ENCODE peak calls at places on chromosomes 12 and 14, in nine cellular contexts. L is aorta, A is body of pancreas, R is breast epithelium, Z is stomach, I is K562, W is pancreas, P is tibial nerve, N is left lung. Y is an unnamed sample. For H3K4me1 and H3K36me3, the result is how much of the 10 kb centered on the place peaks cover.

GRCh38 chr12:121697093-121697698 is 15.4 kb upstream of the TMEM120B start:
- DNase-seq in A (peak), L (no peak), P (peak), W (no peak), I (peak), N (no peak), R (no peak), Z (no peak), Y (no peak)

GRCh38 chr12:47748899-47749298 is 9.8 kb downstream of the RAPGEF3 start:
- DNase-seq in Z (no peak), N (no peak), I (no peak), A (no peak), L (no peak), P (no peak), W (no peak), R (no peak), Y (no peak)

GRCh38 chr14:21091784-21092146 is 6.7 kb downstream of the ZNF219 start:
- DNase-seq in Z (no peak), R (no peak), L (peak), W (no peak), A (no peak), N (no peak), I (no peak), P (no peak), Y (no peak)

GRCh38 chr14:53963491-53964227 is 7.0 kb upstream of the BMP4 start:
- DNase-seq in I (no peak), N (peak), Z (peak), R (peak), A (peak), L (peak), W (peak), P (no peak), Y (peak)

GRCh38 chr14:104810316-104810715 is 9.4 kb downstream of the ZBTB42 start:
- DNase-seq in R (no peak), P (no peak), A (no peak), Z (no peak), I (no peak), L (no peak), N (peak), W (no peak), Y (no peak)

GRCh38 chr12:56941299-56942017 is 7.2 kb upstream of the SDR9C7 start:
- DNase-seq in R (no peak), A (peak), W (no peak), L (no peak), I (peak), N (no peak), Z (no peak), P (no peak), Y (no peak)

GRCh38 chr12:26153421-26154154 is 28.8 kb upstream of the BHLHE41 start:
- DNase-seq in N (no peak), R (no peak), I (no peak), W (peak), Z (no peak), A (peak), P (no peak), L (no peak), Y (no peak)

GRCh38 chr12:132886529-132887477 is 602 bp downstream of the CHFR start:
- DNase-seq in R (no peak), I (no peak), L (no peak), W (no peak), P (no peak), N (peak), A (peak), Z (peak), Y (peak)

GRCh38 chr12:67651380-67651695 is 2.8 kb downstream of the DYRK2 start:
- DNase-seq in A (no peak), Z (no peak), R (no peak), N (no peak), L (no peak), W (no peak), I (no peak), P (no peak), Y (no peak)

GRCh38 chr12:92574911-92575570 is 127.7 kb upstream of the PLEKHG7 start:
- DNase-seq in L (no peak), A (peak), I (no peak), N (no peak), Z (no peak), W (no peak), R (no peak), P (no peak), Y (no peak)

GRCh38 chr12:19880724-19881123 is 441.4 kb downstream of the AEBP2 start:
- DNase-seq in Z (no peak), W (no peak), R (no peak), L (no peak), N (no peak), A (no peak), P (no peak), I (no peak), Y (no peak)

GRCh38 chr12:57332646-57333312 is 81.8 kb upstream of the STAC3 start:
- DNase-seq in N (no peak), A (no peak), P (no peak), L (no peak), R (no peak), Z (no peak), I (no peak), W (no peak), Y (no peak)

GRCh38 chr12:43882578-43883178 is 46.8 kb downstream of the TMEM117 start:
- DNase-seq in W (no peak), R (no peak), P (peak), I (peak), L (no peak), A (peak), Z (no peak), N (no peak), Y (no peak)

GRCh38 chr14:76644875-76645518 is 116.3 kb upstream of the VASH1 start:
- DNase-seq in W (no peak), L (no peak), R (no peak), Z (no peak), N (no peak), I (peak), P (no peak), A (peak), Y (no peak)

GRCh38 chr12:55647027-55647426 is 10.3 kb downstream of the OR10P1 start:
- DNase-seq in A (no peak), R (no peak), P (no peak), L (no peak), I (no peak), N (no peak), Z (no peak), W (no peak), Y (no peak)

GRCh38 chr14:103519043-103519836 is 3.4 kb downstream of the CKB start:
- DNase-seq in N (peak), L (peak), I (peak), A (no peak), Z (peak), P (no peak), W (no peak), R (no peak), Y (peak)

GRCh38 chr12:118119449-118119879 is 15.7 kb upstream of the VSIG10 start:
- DNase-seq in W (no peak), R (no peak), L (no peak), Z (no peak), A (no peak), P (no peak), N (no peak), I (peak), Y (no peak)

GRCh38 chr12:57452181-57452936 is 2.7 kb upstream of the INHBE start:
- DNase-seq in Z (no peak), L (no peak), W (no peak), I (no peak), A (no peak), R (no peak), P (no peak), N (no peak), Y (peak)

GRCh38 chr12:124254126-124254525 is 40.8 kb upstream of the RFLNA start:
- DNase-seq in P (no peak), A (no peak), I (no peak), Z (no peak), W (no peak), N (no peak), L (peak), R (no peak), Y (no peak)

GRCh38 chr12:14884458-14884878 is 1.2 kb downstream of the MGP start:
- DNase-seq in P (peak), N (peak), R (peak), A (peak), I (no peak), W (peak), Z (peak), L (peak), Y (peak)

GRCh38 chr14:68856572-68856971 is 63.7 kb upstream of the ZFP36L1 start:
- DNase-seq in R (no peak), I (no peak), P (no peak), N (no peak), W (no peak), L (no peak), Z (no peak), A (no peak), Y (no peak)

GRCh38 chr12:8956073-8956472 is 6.6 kb upstream of the M6PR start:
- DNase-seq in P (no peak), Z (no peak), I (no peak), R (no peak), A (no peak), L (no peak), W (no peak), N (peak), Y (no peak)

GRCh38 chr12:52280796-52281560 is 6.5 kb downstream of the KRT86 start:
- DNase-seq in N (no peak), R (peak), I (no peak), W (peak), P (peak), A (peak), L (peak), Z (peak), Y (peak)

GRCh38 chr12:80861636-80862378 is 75.9 kb downstream of the LIN7A start:
- DNase-seq in W (no peak), R (no peak), Z (no peak), I (no peak), P (no peak), L (no peak), A (no peak), N (no peak), Y (no peak)

GRCh38 chr12:89951050-89951693 is 242.5 kb upstream of the ATP2B1 start:
- DNase-seq in W (no peak), P (no peak), Z (no peak), R (no peak), L (no peak), A (no peak), N (no peak), I (no peak), Y (no peak)

GRCh38 chr14:22391908-22392307 is 197.1 kb downstream of the DAD1 start:
- DNase-seq in L (no peak), I (peak), A (peak), Z (peak), R (no peak), W (peak), N (no peak), P (peak), Y (no peak)

GRCh38 chr14:22394616-22395015 is 194.4 kb downstream of the DAD1 start:
- DNase-seq in A (no peak), I (no peak), N (no peak), W (no peak), L (no peak), Z (no peak), R (no peak), P (no peak), Y (no peak)

GRCh38 chr14:22395803-22396202 is 193.2 kb downstream of the DAD1 start:
- DNase-seq in P (no peak), R (no peak), N (no peak), L (no peak), W (no peak), A (no peak), I (no peak), Z (no peak), Y (no peak)

GRCh38 chr14:22390824-22391461 is 198.1 kb downstream of the DAD1 start:
- DNase-seq in P (no peak), W (no peak), Z (peak), R (no peak), A (no peak), L (no peak), N (no peak), I (no peak), Y (no peak)

DNA sequence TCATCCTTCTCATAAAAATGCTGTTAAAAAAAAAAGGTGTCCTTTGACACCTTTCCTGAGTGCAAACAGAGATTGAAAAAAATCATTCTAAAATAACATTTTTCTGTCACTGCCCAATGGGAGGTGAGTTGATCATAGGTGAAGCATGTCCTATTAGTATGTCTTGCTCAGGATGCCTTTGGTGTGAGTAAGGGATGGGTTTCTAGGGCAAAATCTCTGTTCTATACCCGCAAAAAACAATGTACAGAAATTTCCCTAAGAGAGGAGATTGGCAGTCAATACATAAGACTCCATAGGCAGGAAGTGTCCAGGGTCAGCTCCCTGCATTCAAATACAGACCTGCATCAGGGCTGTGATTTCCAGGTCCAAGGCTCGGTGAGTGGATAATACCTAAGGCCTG is 195.2 kb downstream of the DAD1 start:
- DNase-seq in A (no peak), Z (no peak), N (no peak), W (no peak), R (no peak), I (no peak), L (no peak), P (no peak), Y (no peak)
- H3K4me1 ChIP-seq in A (under half), Z (under half), N (under half), W (under half), R (under half), I (under half), L (under half), P (under half), Y (under half)

DNA sequence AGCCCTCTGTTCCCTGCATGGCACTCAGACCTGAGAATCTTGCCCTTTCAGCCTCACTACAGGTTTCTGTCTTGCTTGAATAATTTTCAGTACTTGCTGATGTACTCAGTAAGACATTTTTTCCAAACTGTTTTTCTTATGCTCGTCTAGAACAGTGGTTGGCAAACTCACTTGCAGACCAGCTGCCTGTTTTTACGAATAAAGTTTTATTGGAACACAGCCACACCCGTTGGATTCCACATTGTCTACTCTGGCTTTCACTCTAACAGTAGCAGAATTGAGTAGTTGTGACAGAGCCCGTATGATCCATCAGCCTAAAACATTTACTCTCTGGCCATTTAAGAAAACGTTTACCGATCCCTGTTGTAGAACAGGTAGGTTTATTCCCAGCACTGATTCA is 72.8 kb downstream of the FOXN4 start:
- DNase-seq in A (no peak), R (no peak), I (no peak), Z (no peak), N (no peak), W (no peak), L (no peak), P (no peak), Y (no peak)
- H3K36me3 ChIP-seq in A (under half), R (under half), I (under half), Z (half or more), N (half or more), W (half or more), L (under half), P (under half), Y (half or more)

DNA sequence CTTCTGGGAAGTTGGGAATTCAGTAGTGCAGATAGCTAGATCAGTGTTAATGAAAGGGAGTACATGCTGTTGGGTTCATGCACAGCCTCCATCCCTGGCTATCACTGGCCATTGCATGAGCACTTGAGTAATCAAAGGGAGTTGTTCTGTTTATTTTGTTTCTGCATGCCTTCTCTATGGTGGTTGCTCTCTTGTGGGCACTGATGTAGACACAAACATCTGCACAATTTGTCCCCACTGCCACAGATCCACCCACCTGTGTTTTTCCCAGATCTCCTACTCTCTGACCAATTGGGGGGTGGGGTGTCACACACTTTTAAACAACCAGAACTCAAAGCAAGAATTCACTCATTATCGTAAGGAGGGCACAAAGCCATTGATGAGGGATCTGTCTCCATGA is 89.7 kb upstream of the DHRS4 start:
- DNase-seq in L (no peak), W (no peak), P (no peak), N (no peak), A (no peak), Z (no peak), R (no peak), I (no peak), Y (no peak)
- H3K4me1 ChIP-seq in L (under half), W (under half), P (under half), N (under half), A (under half), Z (under half), R (under half), I (under half), Y (under half)

GRCh38 chr14:59330455-59330854 is 134.7 kb downstream of the GPR135 start:
- DNase-seq in R (no peak), N (no peak), W (no peak), Z (no peak), P (no peak), L (no peak), I (no peak), A (no peak), Y (no peak)
- H3K36me3 ChIP-seq in R (under half), N (under half), W (under half), Z (under half), P (under half), L (under half), I (under half), A (under half), Y (under half)

GRCh38 chr12:30859226-30859625 is 67.3 kb upstream of the TSPAN11 start:
- DNase-seq in L (no peak), Z (no peak), N (no peak), W (no peak), P (no peak), R (no peak), I (no peak), A (no peak), Y (no peak)
- H3K4me1 ChIP-seq in L (under half), Z (under half), N (under half), W (under half), P (under half), R (under half), I (under half), A (under half), Y (under half)